ENCODE peak calls at places on chromosomes 7 and 10, in seven cellular contexts. U is NCI-H1436, V is T-helper 2 cell, L is globus pallidus, I is colonic mucosa, G is right cardiac atrium, H is GM03348. W is an unnamed sample.

GRCh38 chr10:62045765-62046521 is 144.4 kb downstream of the ARID5B start:
- DNase-seq in U (no peak), V (no peak), L (peak; percentile 47), I (no peak), G (no peak), H (peak; percentile 72), W (no peak)

GRCh38 chr10:44386546-44387052 is 1.7 kb upstream of the CXCL12 start:
- DNase-seq in U (peak; percentile 3), V (no peak), L (peak; percentile 48), I (peak; percentile 46), G (peak; percentile 75), H (peak; percentile 96), W (no peak)

GRCh38 chr7:117827861-117828260 is 45.4 kb downstream of the CTTNBP2 start:
- DNase-seq in U (no peak), V (no peak), L (no peak), I (no peak), G (no peak), H (peak; percentile 9), W (no peak)

GRCh38 chr7:136134503-136134902 is 157.3 kb upstream of the MTPN start:
- DNase-seq in U (no peak), V (no peak), L (no peak), I (no peak), G (no peak), H (peak; percentile 17), W (no peak)

GRCh38 chr10:30345611-30346010 is 3.5 kb downstream of the MTPAP start:
- DNase-seq in U (no peak), V (no peak), L (no peak), I (no peak), G (no peak), H (no peak), W (no peak)

GRCh38 chr10:90530526-90530925 is 327.3 kb downstream of the HTR7 start:
- DNase-seq in U (no peak), V (no peak), L (no peak), I (no peak), G (no peak), H (no peak), W (no peak)

GRCh38 chr7:145692237-145692950 is 424.2 kb upstream of the CNTNAP2 start:
- DNase-seq in U (no peak), V (no peak), L (no peak), I (peak; percentile 27), G (peak; percentile 66), H (no peak), W (no peak)

GRCh38 chr7:1025747-1026581 is 18.4 kb upstream of the GPR146 start:
- DNase-seq in U (peak; percentile 73), V (no peak), L (no peak), I (no peak), G (no peak), H (no peak), W (no peak)

GRCh38 chr10:125396651-125397050 is 236.3 kb upstream of the CTBP2 start:
- DNase-seq in U (no peak), V (no peak), L (no peak), I (no peak), G (no peak), H (peak; percentile 46), W (no peak)

GRCh38 chr10:50788951-50789904 is 49.5 kb downstream of the ASAH2B start:
- DNase-seq in U (no peak), V (no peak), L (no peak), I (no peak), G (no peak), H (peak; percentile 67), W (no peak)

GRCh38 chr7:89726548-89726947 is 427.7 kb upstream of the STEAP1 start:
- DNase-seq in U (no peak), V (no peak), L (no peak), I (no peak), G (no peak), H (no peak), W (no peak)

GRCh38 chr7:78578701-78579100 is 780.1 kb downstream of the PHTF2 start:
- DNase-seq in U (no peak), V (no peak), L (no peak), I (no peak), G (no peak), H (no peak), W (no peak)

GRCh38 chr10:79192677-79193003 is 123.9 kb downstream of the ZMIZ1 start:
- DNase-seq in U (no peak), V (no peak), L (peak; percentile 34), I (no peak), G (peak; percentile 75), H (peak; percentile 84), W (no peak)

GRCh38 chr10:30231071-30231652 is 117.9 kb downstream of the MTPAP start:
- DNase-seq in U (no peak), V (no peak), L (no peak), I (no peak), G (no peak), H (no peak), W (no peak)

GRCh38 chr10:21523557-21524008 is 1.9 kb downstream of the SKIDA1 start:
- DNase-seq in U (no peak), V (no peak), L (peak; percentile 39), I (no peak), G (no peak), H (no peak), W (no peak)

GRCh38 chr10:14674376-14675050 is 100.2 kb downstream of the FAM107B start:
- DNase-seq in U (no peak), V (no peak), L (no peak), I (peak; percentile 65), G (no peak), H (no peak), W (no peak)

GRCh38 chr7:75637854-75638606 is 100.7 kb downstream of the HIP1 start:
- DNase-seq in U (no peak), V (no peak), L (no peak), I (no peak), G (no peak), H (no peak), W (no peak)

W was measured in lung.